ENCODE peak calls at places on chromosome 3, in six cellular contexts. S, V, J, T, Y and D are unnamed samples.

GRCh38 chr3:52118156-52118875 is 35.9 kb downstream of the POC1A start:
- DNase-seq in Y (no peak), V (no peak), T (no peak), S (no peak), J (no peak), D (no peak)

GRCh38 chr3:42532229-42532628 is 29.8 kb downstream of the VIPR1 start:
- DNase-seq in V (no peak), J (no peak), Y (no peak), S (no peak), T (no peak), D (no peak)

GRCh38 chr3:167456157-167456799 is 17.6 kb downstream of the SERPINI2 start:
- DNase-seq in V (no peak), J (no peak), Y (no peak), S (no peak), T (no peak), D (no peak)

GRCh38 chr3:170421758-170422157 is 3.1 kb downstream of the CLDN11 start:
- DNase-seq in J (no peak), V (no peak), T (no peak), S (no peak), Y (no peak), D (no peak)

GRCh38 chr3:56700136-56700535 is 17.1 kb upstream of the TASOR start:
- DNase-seq in S (no peak), Y (no peak), J (no peak), T (peak), V (no peak), D (peak)

GRCh38 chr3:172595648-172596393 is 72.6 kb upstream of the TNFSF10 start:
- DNase-seq in Y (no peak), J (no peak), S (no peak), T (peak), V (no peak), D (no peak)

GRCh38 chr3:12994357-12994606 is 78.9 kb downstream of the IQSEC1 start:
- DNase-seq in V (peak), Y (no peak), J (no peak), T (no peak), S (peak), D (no peak)

GRCh38 chr3:46427929-46428833 is 21.1 kb downstream of the CCRL2 start:
- DNase-seq in T (no peak), Y (no peak), S (no peak), J (no peak), V (no peak), D (no peak)

GRCh38 chr3:196288141-196288460 is 575 bp upstream of the PCYT1A start:
- DNase-seq in V (no peak), S (no peak), J (no peak), T (no peak), Y (no peak), D (no peak)

GRCh38 chr3:14550651-14551611 is 10.8 kb upstream of the GRIP2 start:
- DNase-seq in V (no peak), T (peak), S (peak), J (no peak), Y (no peak), D (no peak)

GRCh38 chr3:64023187-64023860 is at the start of gene PSMD6:
- DNase-seq in T (peak), Y (peak), J (peak), V (peak), S (peak), D (peak)

GRCh38 chr3:125163739-125164601 is 48.6 kb downstream of the SLC12A8 start:
- DNase-seq in Y (no peak), V (peak), J (no peak), S (peak), T (peak), D (no peak)

GRCh38 chr3:146542179-146542578 is 2.2 kb downstream of the PLSCR1 start:
- DNase-seq in V (no peak), J (no peak), Y (no peak), T (no peak), S (no peak), D (no peak)
- H3K4me3 ChIP-seq in V (peak), J (peak), Y (peak), T (no peak), S (peak), D (no peak)

GRCh38 chr3:33786565-33787327 is 11.7 kb upstream of the PDCD6IP start:
- DNase-seq in T (no peak), Y (no peak), S (no peak), J (no peak), V (no peak), D (no peak)

GRCh38 chr3:33790091-33790490 is 8.3 kb upstream of the PDCD6IP start:
- DNase-seq in Y (no peak), T (no peak), S (no peak), J (no peak), V (peak), D (no peak)

GRCh38 chr3:33789183-33789954 is 9.1 kb upstream of the PDCD6IP start:
- DNase-seq in S (no peak), J (no peak), T (peak), Y (no peak), V (no peak), D (peak)

GRCh38 chr3:33791477-33792166 is 6.8 kb upstream of the PDCD6IP start:
- DNase-seq in J (no peak), T (no peak), Y (no peak), V (no peak), S (no peak), D (peak)

GRCh38 chr3:33787328-33788009 is 11.0 kb upstream of the PDCD6IP start:
- DNase-seq in V (peak), T (peak), J (peak), S (no peak), Y (peak), D (peak)
- H3K4me3 ChIP-seq in V (peak), T (peak), J (peak), S (peak), Y (peak), D (peak)

GRCh38 chr3:149816326-149816725 is 3.3 kb downstream of the RNF13 start:
- DNase-seq in J (no peak), V (no peak), Y (no peak), T (no peak), S (no peak), D (no peak)

GRCh38 chr3:149819432-149819831 is 6.4 kb downstream of the RNF13 start:
- DNase-seq in T (no peak), Y (no peak), V (no peak), S (no peak), J (no peak), D (no peak)

GRCh38 chr3:149815728-149816127 is 2.7 kb downstream of the RNF13 start:
- DNase-seq in T (no peak), J (no peak), Y (no peak), S (no peak), V (no peak), D (no peak)

GRCh38 chr3:149815318-149815717 is 2.3 kb downstream of the RNF13 start:
- DNase-seq in V (no peak), J (no peak), Y (no peak), S (no peak), T (no peak), D (no peak)

GRCh38 chr3:149816986-149817385 is 4.0 kb downstream of the RNF13 start:
- DNase-seq in T (no peak), S (no peak), Y (no peak), V (no peak), J (no peak), D (no peak)
- H3K4me3 ChIP-seq in T (no peak), S (no peak), Y (no peak), V (no peak), J (no peak), D (no peak)

GRCh38 chr3:156140196-156140595 is 19.8 kb downstream of the KCNAB1 start:
- DNase-seq in S (no peak), J (no peak), Y (no peak), V (no peak), T (no peak), D (no peak)
- H3K4me3 ChIP-seq in S (no peak), J (no peak), Y (no peak), V (no peak), T (no peak), D (no peak)

DNA sequence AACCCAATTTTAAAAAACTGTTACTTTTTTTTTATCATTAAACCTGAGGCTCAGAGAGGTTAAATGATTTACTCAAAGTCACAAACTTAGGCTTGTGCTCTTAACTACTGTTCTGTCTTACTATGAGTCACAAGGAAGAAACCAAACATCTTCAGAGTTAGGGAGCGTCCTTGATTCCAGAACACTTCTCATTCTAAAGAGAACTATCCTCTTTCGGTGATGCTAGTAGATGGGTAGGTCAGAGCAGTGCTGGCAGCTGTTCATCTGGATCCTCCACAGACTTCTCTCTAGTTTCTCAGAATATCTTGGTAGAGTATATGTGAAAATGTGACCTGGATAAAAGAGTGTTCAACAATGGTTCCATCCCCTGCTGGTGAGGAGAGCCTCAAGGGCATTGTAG is 3.3 kb downstream of the ARL6IP5 start:
- DNase-seq in J (no peak), Y (no peak), S (no peak), V (no peak), T (no peak), D (no peak)
- H3K4me3 ChIP-seq in J (peak), Y (peak), S (no peak), V (peak), T (no peak), D (no peak)

DNA sequence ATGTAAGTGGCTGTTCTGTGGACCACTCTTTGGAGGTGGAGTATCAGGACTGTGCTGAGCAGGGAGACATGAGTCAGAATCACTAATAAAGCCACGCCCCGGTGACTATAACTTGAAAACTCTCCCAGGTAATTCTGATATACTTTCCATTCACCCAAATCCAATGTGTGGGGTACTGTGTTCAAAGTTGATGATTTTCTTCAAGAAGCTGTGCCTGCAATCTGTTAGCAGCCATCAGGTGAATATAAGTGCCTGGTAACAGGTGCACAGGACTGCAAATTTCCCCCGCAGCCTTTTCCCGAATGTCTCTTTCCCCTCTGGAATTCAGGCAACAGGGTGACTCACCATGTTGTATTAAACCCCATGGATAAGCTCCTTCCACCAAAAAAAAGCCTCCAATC is 17.0 kb downstream of the MAGI1 start:
- DNase-seq in S (no peak), V (no peak), T (no peak), J (no peak), Y (no peak), D (peak)
- H3K4me3 ChIP-seq in S (no peak), V (no peak), T (no peak), J (no peak), Y (no peak), D (peak)

GRCh38 chr3:129280183-129280582 is 1.5 kb downstream of the HMCES start:
- DNase-seq in S (no peak), Y (no peak), V (no peak), J (no peak), T (no peak), D (no peak)
- H3K4me3 ChIP-seq in S (peak), Y (peak), V (peak), J (no peak), T (peak), D (peak)

DNA sequence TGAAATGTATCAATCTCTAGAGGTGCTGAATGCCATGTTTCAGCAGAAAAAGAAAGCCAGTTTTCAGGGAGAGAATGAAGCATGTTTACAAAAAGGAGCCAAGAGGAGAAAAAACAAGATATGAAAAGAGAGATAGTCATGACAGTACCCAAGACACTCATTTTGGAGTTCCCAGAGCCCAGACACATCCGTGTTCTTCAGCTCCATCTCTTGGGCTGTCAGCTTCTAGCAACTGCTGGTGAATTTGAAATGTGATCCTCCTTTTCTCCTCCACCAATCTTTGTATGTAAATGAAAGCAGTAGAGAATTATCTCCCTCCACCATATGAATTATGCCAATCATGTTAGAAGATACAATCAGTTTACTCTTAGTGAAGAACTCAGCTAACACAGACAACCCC is 93.0 kb upstream of the SLC25A36 start:
- DNase-seq in S (no peak), T (no peak), V (no peak), J (no peak), Y (no peak), D (no peak)
- H3K4me3 ChIP-seq in S (no peak), T (no peak), V (no peak), J (no peak), Y (no peak), D (no peak)

GRCh38 chr3:141431411-141432378 is 55.1 kb upstream of the RASA2 start:
- DNase-seq in J (no peak), Y (no peak), T (no peak), V (no peak), S (no peak), D (peak)
- H3K4me3 ChIP-seq in J (no peak), Y (peak), T (peak), V (no peak), S (no peak), D (peak)

GRCh38 chr3:149375164-149375823 is 2.2 kb downstream of the TM4SF1 start:
- DNase-seq in S (no peak), Y (no peak), V (no peak), T (no peak), J (no peak), D (no peak)
- H3K4me3 ChIP-seq in S (peak), Y (no peak), V (peak), T (no peak), J (peak), D (peak)